ENCODE peak calls at places on chromosomes 12 and 14, in seven cellular contexts. One of them, this sample, is unnamed.
A peak's percentile ranks its signal among the peaks of the same experiment; 100 is the strongest.

GRCh38 chr12:19710811-19711793 is 271.8 kb downstream of the AEBP2 start:
- DNase-seq in stimulated activated CD4-positive, alpha-beta T cell treated with anti-CD3 and anti-CD28 coated beads, Interleukin-15, amount 100 ng/mL, for 24 hours: no peak
- DNase-seq in NCI-H1694: no peak
- DNase-seq in ACHN: peak; percentile 48
- DNase-seq in NCI-H1092: no peak
- DNase-seq in aorta: peak; percentile 83
- DNase-seq in mammary epithelial cell: no peak
- DNase-seq in this sample: no peak

GRCh38 chr12:30969006-30969405 is 42.5 kb downstream of the TSPAN11 start:
- DNase-seq in stimulated activated CD4-positive, alpha-beta T cell treated with anti-CD3 and anti-CD28 coated beads, Interleukin-15, amount 100 ng/mL, for 24 hours: no peak
- DNase-seq in NCI-H1694: no peak
- DNase-seq in ACHN: no peak
- DNase-seq in NCI-H1092: no peak
- DNase-seq in aorta: no peak
- DNase-seq in mammary epithelial cell: no peak
- DNase-seq in this sample: no peak

GRCh38 chr12:92614041-92614440 is 88.7 kb upstream of the PLEKHG7 start:
- DNase-seq in stimulated activated CD4-positive, alpha-beta T cell treated with anti-CD3 and anti-CD28 coated beads, Interleukin-15, amount 100 ng/mL, for 24 hours: no peak
- DNase-seq in NCI-H1694: no peak
- DNase-seq in ACHN: no peak
- DNase-seq in NCI-H1092: no peak
- DNase-seq in aorta: no peak
- DNase-seq in mammary epithelial cell: no peak
- DNase-seq in this sample: no peak

GRCh38 chr12:47844264-47845020 is 24.7 kb upstream of the HDAC7 start:
- DNase-seq in stimulated activated CD4-positive, alpha-beta T cell treated with anti-CD3 and anti-CD28 coated beads, Interleukin-15, amount 100 ng/mL, for 24 hours: no peak
- DNase-seq in NCI-H1694: peak; percentile 2
- DNase-seq in ACHN: no peak
- DNase-seq in NCI-H1092: peak; percentile 37
- DNase-seq in aorta: no peak
- DNase-seq in mammary epithelial cell: no peak
- DNase-seq in this sample: no peak

GRCh38 chr12:62767946-62768345 is 167.0 kb downstream of the PPM1H start:
- DNase-seq in stimulated activated CD4-positive, alpha-beta T cell treated with anti-CD3 and anti-CD28 coated beads, Interleukin-15, amount 100 ng/mL, for 24 hours: peak; percentile 54
- DNase-seq in NCI-H1694: no peak
- DNase-seq in ACHN: no peak
- DNase-seq in NCI-H1092: no peak
- DNase-seq in aorta: no peak
- DNase-seq in mammary epithelial cell: peak; percentile 50
- DNase-seq in this sample: no peak

GRCh38 chr12:121668750-121669524 is 517 bp downstream of the MORN3 start:
- DNase-seq in stimulated activated CD4-positive, alpha-beta T cell treated with anti-CD3 and anti-CD28 coated beads, Interleukin-15, amount 100 ng/mL, for 24 hours: peak; percentile 71
- DNase-seq in NCI-H1694: peak; percentile 43
- DNase-seq in ACHN: peak; percentile 64
- DNase-seq in NCI-H1092: no peak
- DNase-seq in aorta: peak; percentile 51
- DNase-seq in mammary epithelial cell: no peak
- DNase-seq in this sample: no peak

GRCh38 chr12:80211671-80212070 is 112.3 kb downstream of the OTOGL start:
- DNase-seq in stimulated activated CD4-positive, alpha-beta T cell treated with anti-CD3 and anti-CD28 coated beads, Interleukin-15, amount 100 ng/mL, for 24 hours: no peak
- DNase-seq in NCI-H1694: no peak
- DNase-seq in ACHN: no peak
- DNase-seq in NCI-H1092: no peak
- DNase-seq in aorta: no peak
- DNase-seq in mammary epithelial cell: no peak
- DNase-seq in this sample: no peak

GRCh38 chr12:105315726-105316125 is 14.8 kb upstream of the C12orf75 start:
- DNase-seq in stimulated activated CD4-positive, alpha-beta T cell treated with anti-CD3 and anti-CD28 coated beads, Interleukin-15, amount 100 ng/mL, for 24 hours: no peak
- DNase-seq in NCI-H1694: no peak
- DNase-seq in ACHN: no peak
- DNase-seq in NCI-H1092: no peak
- DNase-seq in aorta: no peak
- DNase-seq in mammary epithelial cell: peak; percentile 87
- DNase-seq in this sample: no peak

GRCh38 chr12:91774471-91774921 is 371.1 kb downstream of the BTG1 start:
- DNase-seq in stimulated activated CD4-positive, alpha-beta T cell treated with anti-CD3 and anti-CD28 coated beads, Interleukin-15, amount 100 ng/mL, for 24 hours: no peak
- DNase-seq in NCI-H1694: no peak
- DNase-seq in ACHN: no peak
- DNase-seq in NCI-H1092: no peak
- DNase-seq in aorta: no peak
- DNase-seq in mammary epithelial cell: peak; percentile 49
- DNase-seq in this sample: no peak

GRCh38 chr14:68146812-68147211 is 327.2 kb downstream of the RAD51B start:
- DNase-seq in stimulated activated CD4-positive, alpha-beta T cell treated with anti-CD3 and anti-CD28 coated beads, Interleukin-15, amount 100 ng/mL, for 24 hours: no peak
- DNase-seq in NCI-H1694: no peak
- DNase-seq in ACHN: peak; percentile 98
- DNase-seq in NCI-H1092: no peak
- DNase-seq in aorta: no peak
- DNase-seq in mammary epithelial cell: peak; percentile 85
- DNase-seq in this sample: peak; percentile 43

GRCh38 chr12:102496571-102496970 is 16.2 kb upstream of the IGF1 start:
- DNase-seq in stimulated activated CD4-positive, alpha-beta T cell treated with anti-CD3 and anti-CD28 coated beads, Interleukin-15, amount 100 ng/mL, for 24 hours: no peak
- DNase-seq in NCI-H1694: no peak
- DNase-seq in ACHN: no peak
- DNase-seq in NCI-H1092: no peak
- DNase-seq in aorta: no peak
- DNase-seq in mammary epithelial cell: no peak
- DNase-seq in this sample: no peak